ENCODE peak calls at places on chromosome 7, in seven cellular contexts. U, N, A, H, K, Y and I are unnamed samples.

GRCh38 chr7:158021836-158022235 is 565.8 kb downstream of the PTPRN2 start:
- DNase-seq in U (no peak), N (no peak), A (no peak), H (no peak), K (no peak), Y (no peak), I (peak)

GRCh38 chr7:50278120-50278519 is 26.4 kb upstream of the IKZF1 start:
- DNase-seq in U (no peak), N (no peak), A (no peak), H (no peak), K (no peak), Y (no peak), I (no peak)

GRCh38 chr7:157432957-157433576 is 96.3 kb downstream of the DNAJB6 start:
- DNase-seq in U (no peak), N (no peak), A (peak), H (peak), K (no peak), Y (no peak), I (peak)

GRCh38 chr7:18289801-18290200 is 205.7 kb upstream of the HDAC9 start:
- DNase-seq in U (no peak), N (no peak), A (no peak), H (no peak), K (no peak), Y (no peak), I (no peak)

GRCh38 chr7:8747338-8747737 is 313.9 kb downstream of the NXPH1 start:
- DNase-seq in U (no peak), N (no peak), A (no peak), H (no peak), K (no peak), Y (no peak), I (no peak)

GRCh38 chr7:149686001-149686400 is 87.4 kb downstream of the ZNF467 start:
- DNase-seq in U (no peak), N (no peak), A (no peak), H (no peak), K (no peak), Y (no peak), I (no peak)

GRCh38 chr7:101915000-101915399 is 97.6 kb downstream of the CUX1 start:
- DNase-seq in U (no peak), N (no peak), A (peak), H (no peak), K (no peak), Y (no peak), I (no peak)

GRCh38 chr7:114959931-114960330 is 38.0 kb downstream of the MDFIC start:
- DNase-seq in U (peak), N (no peak), A (no peak), H (no peak), K (no peak), Y (no peak), I (no peak)

GRCh38 chr7:80139179-80139578 is 4.5 kb downstream of the GNAI1 start:
- DNase-seq in U (no peak), N (no peak), A (no peak), H (no peak), K (no peak), Y (no peak), I (no peak)

GRCh38 chr7:110790992-110791391 is 299.9 kb upstream of the LRRN3 start:
- DNase-seq in U (no peak), N (no peak), A (no peak), H (no peak), K (no peak), Y (no peak), I (no peak)

GRCh38 chr7:106757846-106758245 is 96.9 kb upstream of the CCDC71L start:
- DNase-seq in U (no peak), N (peak), A (peak), H (peak), K (no peak), Y (peak), I (no peak)

GRCh38 chr7:29196191-29196590 is 1.6 kb downstream of the CHN2 start:
- DNase-seq in U (no peak), N (no peak), A (no peak), H (no peak), K (no peak), Y (no peak), I (no peak)

GRCh38 chr7:31065021-31065593 is 13.0 kb downstream of the ADCYAP1R1 start:
- DNase-seq in U (no peak), N (no peak), A (no peak), H (no peak), K (no peak), Y (no peak), I (no peak)

GRCh38 chr7:2876031-2876862 is 32.1 kb upstream of the GNA12 start:
- DNase-seq in U (no peak), N (no peak), A (no peak), H (no peak), K (no peak), Y (no peak), I (no peak)

GRCh38 chr7:19984231-19984632 is 210.8 kb upstream of the TMEM196 start:
- DNase-seq in U (no peak), N (no peak), A (no peak), H (no peak), K (no peak), Y (no peak), I (no peak)

GRCh38 chr7:2032876-2033407 is 199.8 kb downstream of the MAD1L1 start:
- DNase-seq in U (no peak), N (no peak), A (peak), H (no peak), K (no peak), Y (no peak), I (no peak)

GRCh38 chr7:15801041-15801440 is 114.6 kb upstream of the MEOX2 start:
- DNase-seq in U (no peak), N (no peak), A (no peak), H (no peak), K (no peak), Y (no peak), I (no peak)

GRCh38 chr7:15801565-15801964 is 115.1 kb upstream of the MEOX2 start:
- DNase-seq in U (no peak), N (no peak), A (no peak), H (peak), K (no peak), Y (peak), I (no peak)
- H3K27ac ChIP-seq in U (no peak), N (peak), A (peak), H (peak), K (peak), Y (no peak), I (no peak)

GRCh38 chr7:6577369-6578113 is at the start of gene ZDHHC4:
- DNase-seq in U (peak), N (peak), A (peak), H (peak), K (peak), Y (peak), I (peak)
- TF ChIP-seq POLR2A in U (peak), N (peak), A (peak), H (peak), K (peak), Y (peak), I (no peak)

GRCh38 chr7:142434666-142435174 is 176.9 kb upstream of the PRSS58 start:
- DNase-seq in U (no peak), N (no peak), A (no peak), H (no peak), K (no peak), Y (no peak), I (no peak)
- H3K27ac ChIP-seq in U (no peak), N (no peak), A (no peak), H (no peak), K (no peak), Y (no peak), I (no peak)

GRCh38 chr7:155276800-155277375 is 20.8 kb upstream of the INSIG1 start:
- DNase-seq in U (no peak), N (no peak), A (no peak), H (no peak), K (no peak), Y (no peak), I (no peak)

GRCh38 chr7:155277385-155277994 is 20.2 kb upstream of the INSIG1 start:
- DNase-seq in U (no peak), N (no peak), A (no peak), H (no peak), K (no peak), Y (no peak), I (no peak)

GRCh38 chr7:155278921-155279320 is 18.8 kb upstream of the INSIG1 start:
- DNase-seq in U (no peak), N (no peak), A (no peak), H (no peak), K (no peak), Y (no peak), I (no peak)

GRCh38 chr7:155274956-155275355 is 22.7 kb upstream of the INSIG1 start:
- DNase-seq in U (no peak), N (no peak), A (no peak), H (peak), K (no peak), Y (no peak), I (no peak)

GRCh38 chr7:155276032-155276799 is 21.5 kb upstream of the INSIG1 start:
- DNase-seq in U (no peak), N (no peak), A (no peak), H (no peak), K (no peak), Y (no peak), I (no peak)
- TF ChIP-seq POLR2A in U (no peak), N (no peak), A (no peak), H (no peak), K (no peak), Y (no peak), I (no peak)

GRCh38 chr7:133921635-133922182 is 205.4 kb upstream of the LRGUK start:
- DNase-seq in U (no peak), N (no peak), A (no peak), H (no peak), K (no peak), Y (no peak), I (no peak)
- H3K27ac ChIP-seq in U (no peak), N (no peak), A (no peak), H (no peak), K (no peak), Y (no peak), I (no peak)

DNA sequence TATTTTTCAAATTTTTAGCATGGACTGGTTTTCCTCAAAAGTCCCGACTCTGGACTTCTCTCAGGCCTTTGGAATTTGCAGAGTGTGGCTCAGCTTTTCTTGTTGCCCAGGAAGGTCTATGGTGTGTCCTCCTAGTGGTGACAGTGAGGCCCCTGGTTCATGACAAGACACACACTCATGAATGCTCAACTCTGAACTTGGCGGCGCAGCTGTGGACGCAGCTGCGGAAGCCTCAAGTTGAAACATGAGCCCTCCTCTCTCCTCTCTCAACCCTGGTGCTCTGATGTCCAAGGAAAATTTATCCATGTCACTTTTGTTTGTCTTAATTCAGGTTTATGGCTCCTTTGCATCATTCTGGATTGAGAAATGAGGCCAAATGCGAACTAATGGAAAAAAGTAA is 183.9 kb downstream of the HECW1 start:
- DNase-seq in U (no peak), N (peak), A (no peak), H (no peak), K (no peak), Y (no peak), I (no peak)
- TF ChIP-seq POLR2A in U (no peak), N (no peak), A (no peak), H (no peak), K (no peak), Y (no peak), I (no peak)

GRCh38 chr7:123727071-123727837 is 21.5 kb downstream of the WASL start:
- DNase-seq in U (no peak), N (no peak), A (no peak), H (no peak), K (no peak), Y (no peak), I (no peak)
- H3K27ac ChIP-seq in U (no peak), N (no peak), A (no peak), H (peak), K (no peak), Y (no peak), I (no peak)

DNA sequence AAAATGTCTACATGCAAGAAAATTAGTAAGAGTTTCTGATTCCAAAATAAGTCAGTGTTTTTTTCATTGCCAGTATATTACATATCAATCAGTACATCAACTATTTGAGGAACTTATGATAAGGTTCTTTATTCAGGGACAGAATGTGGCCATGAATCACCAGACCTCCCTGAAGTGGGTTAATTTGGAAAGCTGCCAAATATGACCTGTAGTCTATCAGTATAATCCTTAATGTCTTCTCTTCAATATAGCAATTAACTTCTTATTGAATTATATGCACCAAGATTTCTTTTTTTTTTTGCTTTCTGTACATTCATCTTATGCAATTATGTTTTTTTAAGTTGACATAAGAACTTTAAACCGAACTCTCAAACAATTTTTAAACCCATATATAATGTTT is 714.5 kb upstream of the POT1 start:
- DNase-seq in U (no peak), N (no peak), A (no peak), H (no peak), K (no peak), Y (no peak), I (no peak)
- TF ChIP-seq POLR2A in U (no peak), N (no peak), A (no peak), H (no peak), K (no peak), Y (no peak), I (no peak)

GRCh38 chr7:13449460-13449859 is 540.0 kb downstream of the ETV1 start:
- DNase-seq in U (no peak), N (no peak), A (no peak), H (no peak), K (no peak), Y (no peak), I (no peak)
- H3K27ac ChIP-seq in U (no peak), N (no peak), A (no peak), H (no peak), K (no peak), Y (no peak), I (no peak)

GRCh38 chr7:55570218-55570873 is 2.0 kb downstream of the VOPP1 start:
- DNase-seq in U (no peak), N (no peak), A (no peak), H (no peak), K (no peak), Y (no peak), I (no peak)

GRCh38 chr7:55570939-55571338 is 1.4 kb downstream of the VOPP1 start:
- DNase-seq in U (no peak), N (no peak), A (no peak), H (no peak), K (no peak), Y (no peak), I (no peak)

GRCh38 chr7:55572378-55573233 is at the start of gene VOPP1:
- DNase-seq in U (no peak), N (peak), A (peak), H (no peak), K (no peak), Y (peak), I (peak)

GRCh38 chr7:55573234-55573504 is 867 bp upstream of the VOPP1 start:
- DNase-seq in U (no peak), N (no peak), A (no peak), H (no peak), K (no peak), Y (no peak), I (no peak)

GRCh38 chr7:55571534-55572377 is 546 bp downstream of the VOPP1 start:
- DNase-seq in U (no peak), N (peak), A (peak), H (no peak), K (no peak), Y (peak), I (peak)
- TF ChIP-seq POLR2A in U (peak), N (no peak), A (no peak), H (peak), K (no peak), Y (peak), I (no peak)